ENCODE peak calls at places on chromosomes 1 and 21, in six cellular contexts. V is AG04450; N is lower leg skin; A is CD8-positive, alpha-beta T cell; O is fibroblast of villous mesenchyme; U is GM12865. L is an unnamed sample.

GRCh38 chr1:230376296-230376695 is 49.8 kb downstream of the PGBD5 start:
- DNase-seq in V (no peak), N (no peak), A (no peak), O (no peak), U (no peak), L (no peak)

GRCh38 chr1:31782766-31783410 is 18.7 kb upstream of the ADGRB2 start:
- DNase-seq in V (no peak), N (no peak), A (no peak), O (no peak), U (no peak), L (no peak)

GRCh38 chr1:37602750-37603694 is 7.3 kb upstream of the GNL2 start:
- DNase-seq in V (no peak), N (no peak), A (peak; percentile 10), O (peak; percentile 43), U (peak; percentile 57), L (no peak)

GRCh38 chr1:150922519-150922975 is 3.6 kb upstream of the SETDB1 start:
- DNase-seq in V (peak; percentile 76), N (peak; percentile 79), A (peak; percentile 57), O (peak; percentile 82), U (peak; percentile 92), L (peak; percentile 66)

GRCh38 chr1:31368611-31369107 is 4.2 kb downstream of the FABP3 start:
- DNase-seq in V (no peak), N (no peak), A (no peak), O (no peak), U (no peak), L (no peak)

GRCh38 chr1:212288614-212289013 is 3.4 kb downstream of the PPP2R5A start:
- DNase-seq in V (no peak), N (no peak), A (no peak), O (peak; percentile 36), U (no peak), L (no peak)

GRCh38 chr1:179883040-179883501 is 986 bp downstream of the TOR1AIP1 start:
- DNase-seq in V (no peak), N (no peak), A (no peak), O (no peak), U (peak; percentile 75), L (no peak)

GRCh38 chr21:45293726-45294401 is 6.2 kb upstream of the POFUT2 start:
- DNase-seq in V (no peak), N (no peak), A (no peak), O (no peak), U (no peak), L (no peak)

GRCh38 chr1:55070291-55070690 is 30.9 kb downstream of the PCSK9 start:
- DNase-seq in V (no peak), N (no peak), A (no peak), O (no peak), U (no peak), L (no peak)

GRCh38 chr1:116365353-116365780 is 7.7 kb upstream of the ATP1A1 start:
- DNase-seq in V (no peak), N (no peak), A (no peak), O (no peak), U (no peak), L (no peak)

GRCh38 chr1:5385400-5385799 is 606.8 kb downstream of the NPHP4 start:
- DNase-seq in V (no peak), N (no peak), A (no peak), O (no peak), U (no peak), L (no peak)

GRCh38 chr1:162854245-162854860 is 6.6 kb downstream of the CCDC190 start:
- DNase-seq in V (peak; percentile 55), N (peak; percentile 31), A (peak; percentile 9), O (peak; percentile 72), U (peak; percentile 66), L (no peak)

GRCh38 chr1:39050001-39050400 is 23.9 kb downstream of the NDUFS5 start:
- DNase-seq in V (no peak), N (no peak), A (no peak), O (no peak), U (no peak), L (no peak)

GRCh38 chr1:241998950-241999495 is at the start of gene MAP1LC3C:
- DNase-seq in V (no peak), N (no peak), A (no peak), O (no peak), U (no peak), L (no peak)

GRCh38 chr1:76933847-76934657 is 66.8 kb downstream of the ST6GALNAC5 start:
- DNase-seq in V (no peak), N (no peak), A (no peak), O (no peak), U (no peak), L (no peak)

GRCh38 chr1:194477908-194478307 is 1291.5 kb upstream of the B3GALT2 start:
- DNase-seq in V (no peak), N (no peak), A (no peak), O (no peak), U (no peak), L (no peak)

GRCh38 chr21:15868940-15869339 is 139.2 kb downstream of the USP25 start:
- DNase-seq in V (no peak), N (no peak), A (no peak), O (no peak), U (no peak), L (no peak)

GRCh38 chr1:159090566-159091546 is 14.3 kb upstream of the AIM2 start:
- DNase-seq in V (no peak), N (no peak), A (no peak), O (peak; percentile 10), U (no peak), L (no peak)

GRCh38 chr1:223009421-223009820 is 133.6 kb downstream of the TLR5 start:
- DNase-seq in V (no peak), N (no peak), A (no peak), O (no peak), U (no peak), L (no peak)

GRCh38 chr1:219778110-219778509 is 150.2 kb downstream of the SLC30A10 start:
- DNase-seq in V (no peak), N (no peak), A (no peak), O (no peak), U (no peak), L (no peak)

GRCh38 chr1:16615253-16616252 is 2.2 kb upstream of the NBPF1 start:
- DNase-seq in V (no peak), N (peak; percentile 14), A (no peak), O (no peak), U (no peak), L (no peak)

GRCh38 chr1:56563568-56563967 is 15.8 kb downstream of the PLPP3 start:
- DNase-seq in V (no peak), N (no peak), A (no peak), O (no peak), U (no peak), L (no peak)

GRCh38 chr1:70864302-70864701 is 183.3 kb downstream of the PTGER3 start:
- DNase-seq in V (peak; percentile 1), N (no peak), A (no peak), O (peak; percentile 29), U (no peak), L (peak; percentile 35)

GRCh38 chr1:70863256-70863655 is 184.4 kb downstream of the PTGER3 start:
- DNase-seq in V (no peak), N (no peak), A (no peak), O (peak; percentile 14), U (no peak), L (no peak)

GRCh38 chr1:70871790-70872189 is 175.8 kb downstream of the PTGER3 start:
- DNase-seq in V (no peak), N (no peak), A (no peak), O (no peak), U (no peak), L (no peak)

DNA sequence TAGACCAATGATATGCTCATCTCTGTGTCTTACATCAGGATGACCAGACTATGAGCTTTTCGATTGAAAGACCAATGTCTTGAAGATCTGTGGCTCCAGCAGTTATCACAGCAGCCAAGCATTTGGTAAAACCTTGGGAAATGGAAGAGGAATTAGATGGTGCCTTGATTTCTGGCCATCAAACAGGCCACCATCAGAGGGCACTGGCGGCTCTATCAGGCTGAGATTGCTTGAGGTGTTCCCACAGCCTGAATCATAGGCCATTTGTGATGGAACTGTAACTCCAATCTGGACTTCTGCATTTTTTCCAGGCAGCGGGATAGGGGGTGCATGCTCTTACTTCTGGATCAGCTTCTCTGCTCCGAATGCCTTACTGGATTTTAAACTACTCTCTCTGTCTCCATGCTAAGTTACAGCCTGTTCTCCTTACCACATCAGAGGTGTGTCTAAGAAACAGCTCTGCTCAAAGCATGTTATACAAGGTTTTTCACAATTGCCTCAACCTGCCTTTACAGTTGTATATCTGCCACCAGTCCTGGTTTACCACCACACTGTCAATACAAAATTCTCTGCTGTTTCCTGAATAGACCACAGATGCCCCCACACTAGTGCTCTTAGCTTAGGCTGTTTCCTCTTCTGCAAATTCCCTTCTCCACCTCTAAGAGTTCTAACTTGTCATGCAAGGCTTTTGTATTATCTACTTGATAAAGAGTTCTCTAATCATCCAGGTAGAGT is 180.9 kb downstream of the PTGER3 start:
- DNase-seq in V (no peak), N (no peak), A (no peak), O (no peak), U (no peak), L (no peak)
- TF ChIP-seq CTCF in V (no peak), N (no peak), A (no peak), O (no peak), U (no peak), L (no peak)

GRCh38 chr21:28684351-28684750 is 308.3 kb downstream of the LTN1 start:
- DNase-seq in V (no peak), N (no peak), A (no peak), O (no peak), U (no peak), L (no peak)

GRCh38 chr21:28688381-28688780 is 304.3 kb downstream of the LTN1 start:
- DNase-seq in V (no peak), N (no peak), A (no peak), O (no peak), U (no peak), L (no peak)

DNA sequence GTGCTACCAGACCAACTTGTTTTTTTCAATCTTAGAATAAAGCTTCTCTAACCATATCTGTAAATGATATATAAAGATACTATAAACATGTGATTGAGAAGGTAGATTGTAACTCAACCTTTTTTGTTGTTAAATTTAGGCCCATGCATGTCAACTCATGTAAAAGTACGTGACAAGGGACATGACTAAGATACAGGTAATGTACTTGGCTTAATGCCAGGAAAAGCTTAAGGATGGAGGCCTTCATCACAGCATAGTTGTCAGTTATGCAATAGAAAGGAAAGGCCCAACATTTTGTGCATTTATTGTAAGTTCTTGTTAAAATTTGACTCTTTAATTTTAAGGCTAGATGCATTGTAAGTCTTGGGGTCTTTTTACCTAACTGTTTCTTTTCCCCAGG is 305.1 kb downstream of the LTN1 start:
- DNase-seq in V (no peak), N (no peak), A (no peak), O (no peak), U (no peak), L (no peak)
- TF ChIP-seq CTCF in V (no peak), N (no peak), A (no peak), O (no peak), U (no peak), L (no peak)

GRCh38 chr1:22673486-22674409 is 20.7 kb downstream of the C1QB start:
- DNase-seq in V (peak; percentile 39), N (no peak), A (no peak), O (peak; percentile 69), U (peak; percentile 59), L (peak; percentile 23)
- TF ChIP-seq CTCF in V (peak; percentile 91), N (no peak), A (no peak), O (peak; percentile 90), U (peak; percentile 71), L (peak; percentile 88)

DNA sequence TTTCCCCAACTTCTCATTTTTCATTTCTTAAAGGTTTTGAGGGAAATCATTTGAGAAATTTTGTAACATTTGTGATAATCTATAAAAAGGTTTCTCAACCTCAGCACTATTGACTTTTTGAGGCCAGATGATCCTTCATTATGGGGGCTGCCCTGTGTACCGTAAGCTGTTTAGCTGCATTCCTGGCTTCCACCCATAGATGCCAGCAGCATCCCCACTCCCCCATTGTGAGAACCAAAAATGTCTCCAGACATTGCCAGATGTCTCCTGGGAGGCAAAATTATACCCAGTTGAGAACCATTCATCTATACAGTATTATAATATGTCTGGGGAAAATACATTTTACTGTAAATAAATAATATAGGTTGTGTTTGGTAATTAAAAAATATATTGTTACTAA is 146.0 kb downstream of the PBX1 start:
- DNase-seq in V (no peak), N (no peak), A (no peak), O (no peak), U (no peak), L (no peak)
- TF ChIP-seq CTCF in V (peak; percentile 14), N (no peak), A (no peak), O (peak; percentile 29), U (no peak), L (no peak)

L was measured in AG09319.